ENCODE peak calls at places on chromosome 19, in eight cellular contexts. O is hepatocyte, U is psoas muscle, R is cardiac fibroblast, Z is mucosa of descending colon, S is AG04450, J is vagina, T is fibroblast of lung. P is an unnamed sample.

GRCh38 chr19:42270346-42271044 is 1.4 kb downstream of the CIC start:
- DNase-seq in R (peak), O (no peak), T (peak), U (peak), Z (peak), S (no peak), J (no peak), P (peak)

GRCh38 chr19:46845959-46846459 is 4.6 kb downstream of the AP2S1 start:
- DNase-seq in O (no peak), T (no peak), U (no peak), S (no peak), Z (no peak), J (no peak), R (no peak), P (no peak)

GRCh38 chr19:750640-751423 is at the start of gene MISP:
- DNase-seq in J (no peak), Z (peak), R (no peak), S (no peak), U (no peak), T (no peak), O (peak), P (no peak)

GRCh38 chr19:45152504-45153338 is 8.1 kb downstream of the NKPD1 start:
- DNase-seq in S (no peak), J (no peak), U (peak), T (peak), Z (no peak), O (peak), R (peak), P (no peak)

GRCh38 chr19:46201413-46202310 is 27.9 kb upstream of the IGFL1 start:
- DNase-seq in S (no peak), T (no peak), Z (no peak), R (no peak), O (no peak), J (no peak), U (no peak), P (no peak)

GRCh38 chr19:47445937-47446402 is 25.7 kb downstream of the SLC8A2 start:
- DNase-seq in U (peak), S (no peak), O (peak), J (no peak), Z (peak), R (no peak), T (no peak), P (no peak)

GRCh38 chr19:46542428-46543230 is 47.0 kb upstream of the PNMA8B start:
- DNase-seq in R (peak), J (peak), Z (peak), T (peak), O (peak), S (peak), U (peak), P (peak)

GRCh38 chr19:29807178-29807577 is 4.6 kb upstream of the CCNE1 start:
- DNase-seq in S (no peak), T (no peak), R (no peak), U (peak), Z (no peak), J (no peak), O (no peak), P (no peak)

GRCh38 chr19:50501186-50501567 is 9.8 kb downstream of the JOSD2 start:
- DNase-seq in S (no peak), J (no peak), U (peak), Z (no peak), T (no peak), O (no peak), R (no peak), P (no peak)

GRCh38 chr19:48491793-48492123 is 19.9 kb downstream of the LMTK3 start:
- DNase-seq in O (no peak), Z (no peak), J (no peak), U (peak), T (no peak), R (no peak), S (no peak), P (no peak)

GRCh38 chr19:42563352-42564210 is 31.1 kb downstream of the CEACAM8 start:
- DNase-seq in J (no peak), U (no peak), T (peak), O (peak), Z (no peak), R (peak), S (no peak), P (peak)

GRCh38 chr19:45503909-45504308 is 3.4 kb upstream of the VASP start:
- DNase-seq in Z (no peak), O (no peak), R (no peak), J (no peak), S (no peak), T (no peak), U (no peak), P (no peak)

GRCh38 chr19:19488875-19489690 is 26.3 kb downstream of the TSSK6 start:
- DNase-seq in J (no peak), S (peak), Z (peak), T (peak), U (peak), R (peak), O (peak), P (peak)

GRCh38 chr19:19491321-19492025 is 23.9 kb downstream of the TSSK6 start:
- DNase-seq in Z (peak), J (no peak), S (no peak), O (no peak), R (no peak), U (peak), T (no peak), P (no peak)

GRCh38 chr19:19492026-19492610 is 23.2 kb downstream of the TSSK6 start:
- DNase-seq in O (no peak), J (no peak), U (peak), S (no peak), Z (peak), T (no peak), R (no peak), P (no peak)

GRCh38 chr19:19489804-19490204 is 25.5 kb downstream of the TSSK6 start:
- DNase-seq in R (no peak), O (peak), U (peak), T (no peak), Z (peak), S (no peak), J (no peak), P (no peak)

GRCh38 chr19:19490247-19490968 is 24.9 kb downstream of the TSSK6 start:
- DNase-seq in R (peak), U (peak), J (no peak), T (peak), Z (peak), O (peak), S (peak), P (peak)
- H3K4me3 ChIP-seq in R (no peak), U (peak), J (no peak), T (no peak), Z (no peak), O (no peak), S (no peak), P (no peak)

DNA sequence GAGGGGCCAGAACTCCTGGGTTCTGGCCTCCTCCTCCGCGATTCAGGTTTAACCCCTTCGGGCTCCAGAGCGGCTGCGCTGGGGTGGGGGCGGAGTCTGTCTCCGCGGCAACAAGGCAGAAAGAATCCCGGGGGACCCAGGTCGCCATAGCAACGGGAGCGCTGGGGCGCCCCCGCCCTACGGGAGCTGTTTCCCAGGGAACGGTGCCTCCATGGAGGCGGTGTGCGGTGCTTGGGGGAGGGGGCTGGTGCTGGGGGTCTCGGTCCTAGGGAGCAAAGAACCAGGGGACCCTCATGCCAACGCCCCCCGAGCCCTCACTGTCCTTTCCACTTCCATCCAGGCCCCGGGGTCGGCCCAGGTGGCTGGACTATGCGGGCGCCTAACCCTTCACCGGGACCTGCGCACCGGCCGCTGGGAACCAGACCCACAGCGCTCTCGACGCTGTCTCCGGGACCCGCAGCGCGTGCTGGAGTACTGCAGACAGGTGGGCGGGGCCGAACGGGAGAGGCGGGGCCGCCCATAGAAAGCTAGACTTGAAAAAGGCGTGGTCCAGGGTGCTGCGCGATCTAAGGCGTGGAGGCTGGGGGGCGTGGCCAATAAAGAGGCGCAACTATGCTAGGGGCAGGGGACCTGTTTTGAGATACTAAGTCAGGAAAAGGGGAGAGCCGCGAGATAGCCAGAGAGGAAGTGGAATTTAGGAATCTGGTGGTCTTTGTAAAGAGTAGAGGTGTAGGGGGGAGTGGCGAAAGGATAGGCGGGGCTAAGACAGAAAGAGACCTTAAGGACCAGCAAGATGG is 1.2 kb downstream of the APLP1 start:
- DNase-seq in J (no peak), Z (peak), S (no peak), R (peak), O (peak), T (peak), U (peak), P (peak)
- H3K4me3 ChIP-seq in J (peak), Z (no peak), S (peak), R (no peak), O (peak), T (no peak), U (peak), P (peak)

GRCh38 chr19:35937345-35938281 is 1.4 kb downstream of the LRFN3 start:
- DNase-seq in S (no peak), Z (no peak), T (no peak), U (no peak), O (no peak), J (no peak), R (no peak), P (no peak)
- H3K4me3 ChIP-seq in S (peak), Z (no peak), T (peak), U (peak), O (no peak), J (peak), R (peak), P (peak)

GRCh38 chr19:13040916-13041292 is 45.6 kb downstream of the NFIX start:
- DNase-seq in O (no peak), Z (no peak), U (no peak), J (no peak), S (no peak), T (no peak), R (no peak), P (no peak)

GRCh38 chr19:13038306-13039210 is 43.3 kb downstream of the NFIX start:
- DNase-seq in U (no peak), J (no peak), T (no peak), S (no peak), O (no peak), R (no peak), Z (no peak), P (no peak)

GRCh38 chr19:13042443-13043130 is 47.3 kb downstream of the NFIX start:
- DNase-seq in O (no peak), Z (no peak), S (no peak), R (peak), J (no peak), U (no peak), T (peak), P (no peak)

GRCh38 chr19:13039211-13039789 is 44.0 kb downstream of the NFIX start:
- DNase-seq in T (no peak), Z (no peak), R (no peak), J (no peak), U (no peak), S (no peak), O (no peak), P (no peak)

DNA sequence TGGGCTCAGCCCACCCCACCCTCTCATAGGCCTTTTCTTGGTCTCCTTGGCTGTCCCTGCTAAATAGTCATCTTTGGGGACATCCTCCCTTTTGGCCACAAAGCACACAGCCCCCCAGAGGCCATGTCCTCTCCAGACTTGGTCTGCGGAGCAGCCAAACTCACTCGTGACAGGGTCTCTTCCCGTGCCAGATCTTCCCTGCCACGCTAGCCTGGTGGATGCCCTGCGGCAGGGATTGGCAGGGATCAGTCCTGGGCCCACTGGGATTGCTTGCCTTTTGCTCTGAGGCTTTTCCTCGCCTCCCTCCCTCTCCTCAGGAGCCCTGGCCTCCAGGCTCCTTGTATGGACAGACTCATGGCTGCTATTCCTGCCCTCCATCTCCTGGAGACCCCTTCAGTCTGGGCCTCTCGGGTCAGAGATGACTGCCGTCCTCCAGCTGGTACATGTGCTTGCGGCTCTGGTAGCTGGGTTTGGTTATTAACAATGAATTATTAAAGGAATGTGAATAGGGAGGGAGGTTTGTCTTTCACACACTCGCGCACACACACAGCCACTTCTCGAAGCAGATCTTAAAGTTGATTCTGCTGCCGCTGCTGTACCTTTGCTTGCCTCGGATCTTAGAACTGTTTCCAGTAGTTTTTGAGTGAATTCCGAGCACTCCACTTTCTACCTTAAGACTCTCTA is 45.1 kb downstream of the NFIX start:
- DNase-seq in S (no peak), U (no peak), O (no peak), Z (no peak), J (no peak), R (no peak), T (no peak), P (no peak)
- H3K4me3 ChIP-seq in S (no peak), U (peak), O (no peak), Z (no peak), J (no peak), R (no peak), T (no peak), P (no peak)

GRCh38 chr19:55178781-55179569 is 1.1 kb downstream of the SYT5 start:
- DNase-seq in T (peak), O (peak), S (no peak), R (peak), U (peak), Z (peak), J (no peak), P (peak)
- H3K4me3 ChIP-seq in T (peak), O (peak), S (peak), R (peak), U (peak), Z (no peak), J (no peak), P (peak)

DNA sequence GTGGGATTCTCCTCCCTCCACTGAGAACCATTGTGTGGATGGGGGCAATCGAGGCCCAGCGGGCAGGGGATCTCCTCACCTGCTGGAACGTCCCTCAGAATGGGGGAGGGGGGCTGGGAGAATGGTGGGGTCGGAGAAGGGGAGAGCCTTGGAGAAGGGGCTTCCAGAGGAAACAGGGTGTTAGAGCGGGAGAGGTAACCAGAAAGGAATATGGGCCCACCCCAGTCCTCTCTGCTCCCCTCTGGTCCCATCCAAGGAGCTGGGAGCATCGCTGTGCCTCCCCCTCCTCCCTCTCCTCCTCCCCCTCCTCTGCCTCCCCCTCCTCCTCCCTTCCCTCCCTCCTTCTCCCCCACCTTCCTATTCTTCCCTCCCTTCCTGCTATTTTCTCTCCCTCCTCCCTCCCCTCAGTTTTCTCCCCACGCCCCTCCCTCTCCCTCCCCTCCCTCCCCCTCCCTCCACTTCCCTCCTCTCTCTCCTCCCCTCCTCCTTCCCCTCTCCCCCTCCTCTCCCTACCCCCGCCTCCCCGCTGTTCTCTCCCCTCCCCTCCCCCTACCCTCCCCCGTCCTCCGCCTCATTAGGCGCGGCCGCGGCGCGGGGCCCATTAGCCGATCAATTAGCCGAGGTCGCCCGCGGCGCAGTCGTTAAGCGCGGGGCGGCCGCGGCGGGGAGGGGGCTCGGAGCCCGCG is 15.5 kb downstream of the TLE5 start:
- DNase-seq in R (no peak), J (no peak), O (peak), Z (no peak), T (no peak), U (no peak), S (no peak), P (no peak)
- H3K4me3 ChIP-seq in R (no peak), J (peak), O (peak), Z (no peak), T (no peak), U (peak), S (no peak), P (no peak)

GRCh38 chr19:37114001-37114400 is 35.8 kb downstream of the ZNF420 start:
- DNase-seq in J (no peak), T (no peak), U (no peak), O (no peak), Z (no peak), R (no peak), S (no peak), P (no peak)
- H3K4me3 ChIP-seq in J (no peak), T (no peak), U (no peak), O (no peak), Z (no peak), R (no peak), S (no peak), P (no peak)

P was measured in brain microvascular endothelial cell.